ENCODE peak calls at places on chromosomes 1 and 21, in eight cellular contexts. One of them, this sample, is unnamed. For H3K4me1, the result is how much of the 10 kb centered on the place peaks cover.

GRCh38 chr1:219041141-219041540 is 132.5 kb upstream of the LYPLAL1 start:
- DNase-seq in PC-9: no peak
- DNase-seq in neuronal stem cell: no peak
- DNase-seq in mucosa of descending colon: no peak
- DNase-seq in H9: no peak
- DNase-seq in adrenal gland: no peak
- DNase-seq in stomach: no peak
- DNase-seq in A549: no peak
- DNase-seq in this sample: no peak

GRCh38 chr1:150650193-150650592 is 20.8 kb upstream of the ENSA start:
- DNase-seq in PC-9: peak
- DNase-seq in neuronal stem cell: no peak
- DNase-seq in mucosa of descending colon: no peak
- DNase-seq in H9: no peak
- DNase-seq in adrenal gland: peak
- DNase-seq in stomach: peak
- DNase-seq in A549: no peak
- DNase-seq in this sample: no peak

GRCh38 chr1:50983403-50983802 is 13.4 kb downstream of the CDKN2C start:
- DNase-seq in PC-9: no peak
- DNase-seq in neuronal stem cell: no peak
- DNase-seq in mucosa of descending colon: no peak
- DNase-seq in H9: no peak
- DNase-seq in adrenal gland: no peak
- DNase-seq in stomach: no peak
- DNase-seq in A549: no peak
- DNase-seq in this sample: no peak

GRCh38 chr1:226677121-226678020 is 61.7 kb downstream of the ITPKB start:
- DNase-seq in PC-9: no peak
- DNase-seq in neuronal stem cell: no peak
- DNase-seq in mucosa of descending colon: peak
- DNase-seq in H9: no peak
- DNase-seq in adrenal gland: peak
- DNase-seq in stomach: peak
- DNase-seq in A549: peak
- DNase-seq in this sample: peak

GRCh38 chr21:16678479-16678878 is 834.4 kb upstream of the CXADR start:
- DNase-seq in PC-9: no peak
- DNase-seq in neuronal stem cell: no peak
- DNase-seq in mucosa of descending colon: no peak
- DNase-seq in H9: no peak
- DNase-seq in adrenal gland: no peak
- DNase-seq in stomach: no peak
- DNase-seq in A549: no peak
- DNase-seq in this sample: no peak

GRCh38 chr1:116504308-116505156 is 66.3 kb downstream of the CD58 start:
- DNase-seq in PC-9: peak
- DNase-seq in neuronal stem cell: no peak
- DNase-seq in mucosa of descending colon: peak
- DNase-seq in H9: no peak
- DNase-seq in adrenal gland: peak
- DNase-seq in stomach: peak
- DNase-seq in A549: peak
- DNase-seq in this sample: peak

GRCh38 chr21:38948377-38948776 is 142.6 kb downstream of the ETS2 start:
- DNase-seq in PC-9: no peak
- DNase-seq in neuronal stem cell: no peak
- DNase-seq in mucosa of descending colon: no peak
- DNase-seq in H9: no peak
- DNase-seq in adrenal gland: no peak
- DNase-seq in stomach: no peak
- DNase-seq in A549: no peak
- DNase-seq in this sample: no peak

GRCh38 chr1:67399594-67399993 is 30.6 kb downstream of the SERBP1 start:
- DNase-seq in PC-9: no peak
- DNase-seq in neuronal stem cell: no peak
- DNase-seq in mucosa of descending colon: no peak
- DNase-seq in H9: no peak
- DNase-seq in adrenal gland: no peak
- DNase-seq in stomach: no peak
- DNase-seq in A549: no peak
- DNase-seq in this sample: no peak

GRCh38 chr1:41622859-41623732 is 138.6 kb upstream of the EDN2 start:
- DNase-seq in PC-9: no peak
- DNase-seq in neuronal stem cell: no peak
- DNase-seq in mucosa of descending colon: no peak
- DNase-seq in H9: peak
- DNase-seq in adrenal gland: no peak
- DNase-seq in stomach: no peak
- DNase-seq in A549: no peak
- DNase-seq in this sample: no peak

GRCh38 chr1:185786524-185786923 is 52.3 kb downstream of the HMCN1 start:
- DNase-seq in PC-9: no peak
- DNase-seq in neuronal stem cell: no peak
- DNase-seq in mucosa of descending colon: no peak
- DNase-seq in H9: no peak
- DNase-seq in adrenal gland: no peak
- DNase-seq in stomach: no peak
- DNase-seq in A549: no peak
- DNase-seq in this sample: no peak

GRCh38 chr1:208025036-208025435 is 114.1 kb upstream of the CD34 start:
- DNase-seq in PC-9: no peak
- DNase-seq in neuronal stem cell: no peak
- DNase-seq in mucosa of descending colon: no peak
- DNase-seq in H9: no peak
- DNase-seq in adrenal gland: no peak
- DNase-seq in stomach: no peak
- DNase-seq in A549: no peak
- DNase-seq in this sample: no peak

GRCh38 chr1:29272171-29272907 is 36.0 kb downstream of the PTPRU start:
- DNase-seq in PC-9: no peak
- DNase-seq in neuronal stem cell: no peak
- DNase-seq in mucosa of descending colon: no peak
- DNase-seq in H9: no peak
- DNase-seq in adrenal gland: no peak
- DNase-seq in stomach: peak
- DNase-seq in A549: no peak
- DNase-seq in this sample: no peak

GRCh38 chr1:17013598-17014320 is 2.0 kb upstream of the ATP13A2 start:
- DNase-seq in PC-9: no peak
- DNase-seq in neuronal stem cell: no peak
- DNase-seq in mucosa of descending colon: no peak
- DNase-seq in H9: no peak
- DNase-seq in adrenal gland: no peak
- DNase-seq in stomach: no peak
- DNase-seq in A549: no peak
- DNase-seq in this sample: no peak

GRCh38 chr1:114530224-114530623 is 19.2 kb upstream of the TRIM33 start:
- DNase-seq in PC-9: no peak
- DNase-seq in neuronal stem cell: no peak
- DNase-seq in mucosa of descending colon: no peak
- DNase-seq in H9: no peak
- DNase-seq in adrenal gland: no peak
- DNase-seq in stomach: no peak
- DNase-seq in A549: no peak
- DNase-seq in this sample: no peak

GRCh38 chr1:42439940-42440339 is 15.9 kb downstream of the ZMYND12 start:
- DNase-seq in PC-9: peak
- DNase-seq in neuronal stem cell: no peak
- DNase-seq in mucosa of descending colon: no peak
- DNase-seq in H9: no peak
- DNase-seq in adrenal gland: no peak
- DNase-seq in stomach: no peak
- DNase-seq in A549: peak
- DNase-seq in this sample: no peak

GRCh38 chr1:153670257-153670858 is 435 bp downstream of the ILF2 start:
- DNase-seq in PC-9: no peak
- DNase-seq in neuronal stem cell: no peak
- DNase-seq in mucosa of descending colon: peak
- DNase-seq in H9: no peak
- DNase-seq in adrenal gland: peak
- DNase-seq in stomach: no peak
- DNase-seq in A549: no peak
- DNase-seq in this sample: no peak

GRCh38 chr1:100955322-100955721 is 59.4 kb downstream of the SLC30A7 start:
- DNase-seq in PC-9: peak
- DNase-seq in neuronal stem cell: peak
- DNase-seq in mucosa of descending colon: no peak
- DNase-seq in H9: no peak
- DNase-seq in adrenal gland: no peak
- DNase-seq in stomach: no peak
- DNase-seq in A549: no peak
- DNase-seq in this sample: no peak

GRCh38 chr1:36673207-36673606 is 190.5 kb upstream of the CSF3R start:
- DNase-seq in PC-9: no peak
- DNase-seq in neuronal stem cell: peak
- DNase-seq in mucosa of descending colon: no peak
- DNase-seq in H9: no peak
- DNase-seq in adrenal gland: no peak
- DNase-seq in stomach: no peak
- DNase-seq in A549: no peak
- DNase-seq in this sample: no peak

GRCh38 chr1:36675106-36675505 is 192.4 kb upstream of the CSF3R start:
- DNase-seq in PC-9: no peak
- DNase-seq in neuronal stem cell: no peak
- DNase-seq in mucosa of descending colon: no peak
- DNase-seq in H9: no peak
- DNase-seq in adrenal gland: no peak
- DNase-seq in stomach: peak
- DNase-seq in A549: no peak
- DNase-seq in this sample: no peak

GRCh38 chr1:36675931-36676562 is 193.3 kb upstream of the CSF3R start:
- DNase-seq in PC-9: no peak
- DNase-seq in neuronal stem cell: no peak
- DNase-seq in mucosa of descending colon: no peak
- DNase-seq in H9: no peak
- DNase-seq in adrenal gland: no peak
- DNase-seq in stomach: no peak
- DNase-seq in A549: no peak
- DNase-seq in this sample: no peak
- H3K4me1 ChIP-seq in PC-9: under half
- H3K4me1 ChIP-seq in neuronal stem cell: under half
- H3K4me1 ChIP-seq in mucosa of descending colon: under half
- H3K4me1 ChIP-seq in H9: under half
- H3K4me1 ChIP-seq in adrenal gland: under half
- H3K4me1 ChIP-seq in stomach: under half
- H3K4me1 ChIP-seq in A549: under half
- H3K4me1 ChIP-seq in this sample: under half

GRCh38 chr1:169901119-169901518 is 7.4 kb upstream of the SCYL3 start:
- DNase-seq in PC-9: no peak
- DNase-seq in neuronal stem cell: no peak
- DNase-seq in mucosa of descending colon: no peak
- DNase-seq in H9: no peak
- DNase-seq in adrenal gland: no peak
- DNase-seq in stomach: no peak
- DNase-seq in A549: no peak
- DNase-seq in this sample: no peak

GRCh38 chr1:169904834-169905233 is 11.1 kb upstream of the SCYL3 start:
- DNase-seq in PC-9: no peak
- DNase-seq in neuronal stem cell: no peak
- DNase-seq in mucosa of descending colon: no peak
- DNase-seq in H9: no peak
- DNase-seq in adrenal gland: no peak
- DNase-seq in stomach: no peak
- DNase-seq in A549: no peak
- DNase-seq in this sample: no peak

GRCh38 chr1:169900567-169900966 is 6.9 kb upstream of the SCYL3 start:
- DNase-seq in PC-9: no peak
- DNase-seq in neuronal stem cell: no peak
- DNase-seq in mucosa of descending colon: no peak
- DNase-seq in H9: no peak
- DNase-seq in adrenal gland: no peak
- DNase-seq in stomach: no peak
- DNase-seq in A549: no peak
- DNase-seq in this sample: no peak

GRCh38 chr1:169899519-169900217 is 6.0 kb upstream of the SCYL3 start:
- DNase-seq in PC-9: no peak
- DNase-seq in neuronal stem cell: no peak
- DNase-seq in mucosa of descending colon: no peak
- DNase-seq in H9: no peak
- DNase-seq in adrenal gland: no peak
- DNase-seq in stomach: no peak
- DNase-seq in A549: no peak
- DNase-seq in this sample: no peak

GRCh38 chr1:169902750-169903149 is 9.1 kb upstream of the SCYL3 start:
- DNase-seq in PC-9: no peak
- DNase-seq in neuronal stem cell: no peak
- DNase-seq in mucosa of descending colon: no peak
- DNase-seq in H9: no peak
- DNase-seq in adrenal gland: no peak
- DNase-seq in stomach: no peak
- DNase-seq in A549: no peak
- DNase-seq in this sample: no peak
- H3K4me1 ChIP-seq in PC-9: under half
- H3K4me1 ChIP-seq in neuronal stem cell: under half
- H3K4me1 ChIP-seq in mucosa of descending colon: under half
- H3K4me1 ChIP-seq in H9: under half
- H3K4me1 ChIP-seq in adrenal gland: under half
- H3K4me1 ChIP-seq in stomach: under half
- H3K4me1 ChIP-seq in A549: under half
- H3K4me1 ChIP-seq in this sample: under half

GRCh38 chr1:19396280-19396679 is 84.2 kb downstream of the SLC66A1 start:
- DNase-seq in PC-9: no peak
- DNase-seq in neuronal stem cell: no peak
- DNase-seq in mucosa of descending colon: no peak
- DNase-seq in H9: no peak
- DNase-seq in adrenal gland: no peak
- DNase-seq in stomach: no peak
- DNase-seq in A549: no peak
- DNase-seq in this sample: no peak

GRCh38 chr1:19397217-19397945 is 85.3 kb downstream of the SLC66A1 start:
- DNase-seq in PC-9: no peak
- DNase-seq in neuronal stem cell: no peak
- DNase-seq in mucosa of descending colon: no peak
- DNase-seq in H9: no peak
- DNase-seq in adrenal gland: no peak
- DNase-seq in stomach: no peak
- DNase-seq in A549: no peak
- DNase-seq in this sample: no peak

GRCh38 chr1:19400189-19400588 is 85.2 kb downstream of the CAPZB start:
- DNase-seq in PC-9: no peak
- DNase-seq in neuronal stem cell: no peak
- DNase-seq in mucosa of descending colon: no peak
- DNase-seq in H9: no peak
- DNase-seq in adrenal gland: no peak
- DNase-seq in stomach: no peak
- DNase-seq in A549: no peak
- DNase-seq in this sample: peak

GRCh38 chr1:19395678-19396192 is 83.6 kb downstream of the SLC66A1 start:
- DNase-seq in PC-9: no peak
- DNase-seq in neuronal stem cell: no peak
- DNase-seq in mucosa of descending colon: no peak
- DNase-seq in H9: peak
- DNase-seq in adrenal gland: no peak
- DNase-seq in stomach: no peak
- DNase-seq in A549: no peak
- DNase-seq in this sample: no peak

GRCh38 chr1:19398309-19398760 is 86.2 kb downstream of the SLC66A1 start:
- DNase-seq in PC-9: no peak
- DNase-seq in neuronal stem cell: no peak
- DNase-seq in mucosa of descending colon: no peak
- DNase-seq in H9: no peak
- DNase-seq in adrenal gland: no peak
- DNase-seq in stomach: no peak
- DNase-seq in A549: no peak
- DNase-seq in this sample: peak
- H3K4me1 ChIP-seq in PC-9: under half
- H3K4me1 ChIP-seq in neuronal stem cell: under half
- H3K4me1 ChIP-seq in mucosa of descending colon: under half
- H3K4me1 ChIP-seq in H9: under half
- H3K4me1 ChIP-seq in adrenal gland: under half
- H3K4me1 ChIP-seq in stomach: under half
- H3K4me1 ChIP-seq in A549: under half
- H3K4me1 ChIP-seq in this sample: half or more

GRCh38 chr1:106378261-106378660 is 678.2 kb upstream of the PRMT6 start:
- DNase-seq in PC-9: no peak
- DNase-seq in neuronal stem cell: no peak
- DNase-seq in mucosa of descending colon: no peak
- DNase-seq in H9: no peak
- DNase-seq in adrenal gland: no peak
- DNase-seq in stomach: no peak
- DNase-seq in A549: no peak
- DNase-seq in this sample: no peak
- H3K4me1 ChIP-seq in PC-9: under half
- H3K4me1 ChIP-seq in neuronal stem cell: under half
- H3K4me1 ChIP-seq in mucosa of descending colon: under half
- H3K4me1 ChIP-seq in H9: under half
- H3K4me1 ChIP-seq in adrenal gland: under half
- H3K4me1 ChIP-seq in stomach: under half
- H3K4me1 ChIP-seq in A549: under half
- H3K4me1 ChIP-seq in this sample: under half